ENCODE peak calls at places on chromosomes 3 and 15, in nine cellular contexts. V, X, G, U, J, A, K, D and H are unnamed samples.

GRCh38 chr3:18423401-18424212 is 1.5 kb downstream of the SATB1 start:
- DNase-seq in V (peak; percentile 67), X (peak; percentile 45), G (peak; percentile 64), U (peak; percentile 46), J (peak; percentile 63), A (peak; percentile 47), K (peak; percentile 51), D (peak; percentile 45), H (no peak)

GRCh38 chr3:195903950-195904290 is 4.4 kb downstream of the TNK2 start:
- DNase-seq in V (no peak), X (no peak), G (no peak), U (no peak), J (no peak), A (no peak), K (no peak), D (no peak), H (no peak)

GRCh38 chr15:62665449-62665848 is 377.1 kb upstream of the TPM1 start:
- DNase-seq in V (no peak), X (no peak), G (peak; percentile 93), U (no peak), J (peak; percentile 29), A (no peak), K (no peak), D (no peak), H (no peak)

GRCh38 chr3:62051506-62051905 is 321.8 kb downstream of the FEZF2 start:
- DNase-seq in V (no peak), X (no peak), G (peak; percentile 42), U (peak; percentile 23), J (peak; percentile 45), A (no peak), K (no peak), D (no peak), H (peak; percentile 37)

GRCh38 chr15:31274496-31275330 is 51.9 kb upstream of the KLF13 start:
- DNase-seq in V (peak; percentile 42), X (no peak), G (peak; percentile 57), U (no peak), J (no peak), A (peak; percentile 2), K (peak; percentile 14), D (peak; percentile 25), H (peak; percentile 84)

GRCh38 chr3:161291191-161291901 is 70.2 kb downstream of the NMD3 start:
- DNase-seq in V (no peak), X (no peak), G (no peak), U (peak; percentile 85), J (no peak), A (no peak), K (no peak), D (no peak), H (no peak)

GRCh38 chr3:66428733-66429132 is 72.1 kb downstream of the LRIG1 start:
- DNase-seq in V (peak; percentile 88), X (peak; percentile 87), G (peak; percentile 96), U (peak; percentile 93), J (peak; percentile 98), A (no peak), K (no peak), D (no peak), H (peak; percentile 99)

GRCh38 chr3:55207744-55208143 is 279.4 kb downstream of the WNT5A start:
- DNase-seq in V (no peak), X (no peak), G (no peak), U (no peak), J (no peak), A (no peak), K (no peak), D (no peak), H (peak; percentile 17)

GRCh38 chr15:96818861-96819260 is 488.4 kb downstream of the NR2F2 start:
- DNase-seq in V (no peak), X (no peak), G (no peak), U (peak; percentile 26), J (no peak), A (no peak), K (no peak), D (no peak), H (no peak)

GRCh38 chr3:117238805-117239204 is 529.2 kb downstream of the TUSC7 start:
- DNase-seq in V (no peak), X (no peak), G (no peak), U (no peak), J (no peak), A (no peak), K (no peak), D (no peak), H (no peak)

GRCh38 chr15:92655178-92655995 is at the start of gene FAM174B:
- DNase-seq in V (no peak), X (peak; percentile 60), G (peak; percentile 52), U (no peak), J (no peak), A (no peak), K (no peak), D (peak; percentile 13), H (no peak)

GRCh38 chr3:151067158-151067557 is 18.3 kb upstream of the MED12L start:
- DNase-seq in V (no peak), X (no peak), G (peak; percentile 15), U (no peak), J (no peak), A (no peak), K (no peak), D (peak; percentile 11), H (no peak)

GRCh38 chr3:157134620-157135191 is 25.2 kb downstream of the CCNL1 start:
- DNase-seq in V (peak; percentile 83), X (no peak), G (no peak), U (no peak), J (no peak), A (no peak), K (no peak), D (no peak), H (peak; percentile 91)

GRCh38 chr3:157136647-157137387 is 23.1 kb downstream of the CCNL1 start:
- DNase-seq in V (no peak), X (no peak), G (peak; percentile 72), U (peak; percentile 81), J (no peak), A (no peak), K (no peak), D (peak; percentile 20), H (no peak)

GRCh38 chr3:157133434-157134320 is 26.3 kb downstream of the CCNL1 start:
- DNase-seq in V (no peak), X (no peak), G (no peak), U (no peak), J (no peak), A (no peak), K (no peak), D (no peak), H (no peak)

GRCh38 chr3:157132936-157133335 is 27.0 kb downstream of the CCNL1 start:
- DNase-seq in V (no peak), X (no peak), G (no peak), U (peak; percentile 22), J (no peak), A (no peak), K (no peak), D (peak; percentile 22), H (no peak)

DNA sequence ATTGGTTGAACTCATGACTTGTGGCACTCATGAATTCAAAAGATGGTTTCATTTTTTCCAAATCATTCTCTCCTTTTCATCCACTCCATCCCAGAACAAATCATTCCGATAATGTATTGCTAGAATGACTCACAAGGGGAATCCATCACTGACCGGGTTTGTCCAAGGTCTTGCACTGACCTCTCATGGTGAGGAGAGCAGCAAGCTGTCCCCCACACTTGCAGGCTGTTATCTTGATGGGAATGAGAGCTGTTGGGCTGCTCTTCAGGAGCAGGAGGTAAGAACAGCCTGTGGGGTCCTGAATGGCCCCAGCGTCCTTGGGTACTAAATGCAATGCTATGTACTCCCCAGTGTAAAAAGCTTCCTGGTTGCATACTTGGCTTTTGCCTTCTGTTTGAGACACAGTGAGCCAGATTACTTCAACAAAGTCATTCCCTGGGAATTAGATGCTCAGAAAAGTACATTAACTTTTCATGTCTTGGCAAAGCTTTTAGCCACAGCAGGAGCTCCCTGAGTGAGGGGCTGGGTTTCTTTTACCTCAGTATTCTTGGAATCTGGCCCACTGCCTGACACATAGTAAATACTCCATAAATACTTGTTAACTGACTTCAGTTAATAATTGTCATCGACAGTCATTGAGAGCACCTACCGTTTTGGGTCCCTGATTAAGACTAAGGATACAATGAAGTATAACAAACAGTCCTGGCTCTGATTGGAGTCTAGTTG is 24.1 kb downstream of the CCNL1 start:
- DNase-seq in V (no peak), X (no peak), G (peak; percentile 75), U (no peak), J (peak; percentile 57), A (no peak), K (no peak), D (no peak), H (no peak)
- TF ChIP-seq CTCF in V (no peak), X (peak; percentile 28), G (peak; percentile 25), U (peak; percentile 22), J (peak; percentile 54), A (no peak), K (no peak), D (no peak), H (no peak)

DNA sequence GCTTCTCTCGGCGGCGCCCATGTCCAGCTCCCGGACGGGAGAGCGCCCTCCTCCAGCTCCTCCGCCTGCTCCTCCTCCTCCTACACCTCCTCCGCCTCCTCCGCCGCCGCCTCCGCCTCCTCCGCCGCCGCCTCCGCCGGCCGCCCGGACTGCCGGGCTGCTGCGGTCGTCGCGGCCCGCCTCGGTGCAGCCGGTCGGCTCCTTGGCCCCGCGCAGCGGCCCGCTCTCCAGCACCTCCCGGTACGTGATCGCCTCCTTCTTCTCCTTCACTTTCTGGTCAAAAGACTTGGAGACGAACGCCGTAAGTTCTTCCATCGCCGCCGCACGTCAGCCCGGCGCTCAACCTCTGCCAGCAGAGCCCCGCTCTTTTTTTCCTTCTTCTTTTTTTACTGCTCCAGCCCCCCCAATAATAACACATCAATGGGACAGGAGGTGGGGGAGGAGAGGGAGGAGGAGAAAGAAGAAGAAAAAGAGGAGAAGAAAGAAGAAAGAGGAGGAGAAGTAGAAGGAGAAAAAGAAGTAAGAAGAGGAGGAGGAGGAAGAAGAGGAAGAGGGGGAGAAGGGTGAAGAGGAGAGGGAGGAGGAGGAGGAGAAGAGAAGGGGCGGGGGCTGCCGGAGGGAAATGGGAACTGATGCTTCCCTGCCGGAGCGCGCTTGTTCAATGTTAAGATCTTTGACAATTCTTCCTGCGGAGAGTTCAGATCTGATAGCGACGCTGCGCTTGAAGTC is at the start of gene SHOX2:
- DNase-seq in V (peak; percentile 87), X (peak; percentile 30), G (peak; percentile 70), U (peak; percentile 56), J (no peak), A (no peak), K (no peak), D (peak; percentile 57), H (no peak)
- TF ChIP-seq CTCF in V (no peak), X (no peak), G (no peak), U (no peak), J (no peak), A (no peak), K (no peak), D (no peak), H (no peak)

GRCh38 chr3:165254812-165255211 is 58.6 kb upstream of the SLITRK3 start:
- DNase-seq in V (no peak), X (no peak), G (peak; percentile 54), U (no peak), J (peak; percentile 29), A (no peak), K (no peak), D (no peak), H (peak; percentile 54)

GRCh38 chr3:165259518-165260193 is 63.5 kb upstream of the SLITRK3 start:
- DNase-seq in V (no peak), X (no peak), G (peak; percentile 60), U (peak; percentile 2), J (peak; percentile 11), A (no peak), K (no peak), D (no peak), H (no peak)

GRCh38 chr3:165256554-165256953 is 60.4 kb upstream of the SLITRK3 start:
- DNase-seq in V (no peak), X (no peak), G (no peak), U (no peak), J (no peak), A (no peak), K (no peak), D (no peak), H (no peak)
- TF ChIP-seq CTCF in V (no peak), X (no peak), G (no peak), U (peak; percentile 11), J (no peak), A (no peak), K (no peak), D (no peak), H (no peak)

GRCh38 chr15:52331490-52332240 is 36.1 kb upstream of the MYO5C start:
- DNase-seq in V (no peak), X (no peak), G (peak; percentile 63), U (peak; percentile 75), J (peak; percentile 38), A (no peak), K (peak; percentile 47), D (peak; percentile 48), H (peak; percentile 93)
- TF ChIP-seq CTCF in V (no peak), X (peak; percentile 55), G (peak; percentile 56), U (peak; percentile 65), J (peak; percentile 50), A (no peak), K (peak; percentile 66), D (peak; percentile 25), H (peak; percentile 85)